ENCODE peak calls at places on chromosomes 13 and 19, in six cellular contexts. N is H1, Z is endothelial cell of umbilical vein, X is transverse colon, L is breast epithelium, R is HepG2. T is an unnamed sample.

GRCh38 chr13:71290963-71291937 is 575.8 kb downstream of the DACH1 start:
- DNase-seq in R (peak), Z (peak), L (no peak), X (peak), N (no peak), T (peak)

GRCh38 chr19:58218899-58219298 is 9.8 kb upstream of the ZNF544 start:
- DNase-seq in X (no peak), L (no peak), Z (peak), N (peak), R (peak), T (no peak)

GRCh38 chr19:14150041-14150769 is 13.8 kb upstream of the ASF1B start:
- DNase-seq in Z (no peak), X (no peak), R (no peak), L (no peak), N (no peak), T (no peak)

GRCh38 chr13:96816874-96817273 is 177.4 kb downstream of the OXGR1 start:
- DNase-seq in R (no peak), L (no peak), X (no peak), Z (no peak), N (peak), T (no peak)

GRCh38 chr13:65856464-65856863 is 1373.7 kb downstream of the PCDH9 start:
- DNase-seq in R (no peak), Z (no peak), X (no peak), L (no peak), N (no peak), T (no peak)

GRCh38 chr13:50631041-50631440 is 212.5 kb downstream of the DLEU7 start:
- DNase-seq in Z (peak), R (no peak), X (no peak), L (no peak), N (no peak), T (no peak)

GRCh38 chr13:74573654-74574053 is 439.4 kb upstream of the KLF12 start:
- DNase-seq in X (no peak), N (peak), L (no peak), Z (no peak), R (peak), T (no peak)

GRCh38 chr19:7637374-7638256 is 705 bp downstream of the STXBP2 start:
- DNase-seq in X (peak), R (no peak), L (no peak), N (no peak), Z (peak), T (peak)

GRCh38 chr19:19230505-19230904 is 18.7 kb downstream of the NCAN start:
- DNase-seq in X (no peak), R (no peak), Z (no peak), L (no peak), N (no peak), T (no peak)

GRCh38 chr19:7872306-7873204 is 1.6 kb downstream of the PRR36 start:
- DNase-seq in R (no peak), N (no peak), L (no peak), X (no peak), Z (no peak), T (no peak)

GRCh38 chr13:76719955-76720354 is 166.2 kb downstream of the KCTD12 start:
- DNase-seq in X (no peak), L (no peak), N (no peak), R (no peak), Z (no peak), T (no peak)

GRCh38 chr19:5973867-5974635 is 3.9 kb downstream of the RANBP3 start:
- DNase-seq in Z (no peak), R (no peak), X (no peak), L (no peak), N (no peak), T (no peak)

GRCh38 chr13:73422973-73423372 is 364.2 kb downstream of the KLF5 start:
- DNase-seq in Z (no peak), R (no peak), N (no peak), X (peak), L (no peak), T (no peak)

GRCh38 chr13:73421310-73421912 is 362.6 kb downstream of the KLF5 start:
- DNase-seq in X (peak), R (no peak), Z (no peak), L (no peak), N (no peak), T (no peak)

GRCh38 chr13:73412933-73413332 is 354.1 kb downstream of the KLF5 start:
- DNase-seq in N (no peak), Z (no peak), X (no peak), L (no peak), R (no peak), T (no peak)

GRCh38 chr13:73416093-73416492 is 357.3 kb downstream of the KLF5 start:
- DNase-seq in X (no peak), Z (no peak), N (no peak), R (no peak), L (no peak), T (no peak)

DNA sequence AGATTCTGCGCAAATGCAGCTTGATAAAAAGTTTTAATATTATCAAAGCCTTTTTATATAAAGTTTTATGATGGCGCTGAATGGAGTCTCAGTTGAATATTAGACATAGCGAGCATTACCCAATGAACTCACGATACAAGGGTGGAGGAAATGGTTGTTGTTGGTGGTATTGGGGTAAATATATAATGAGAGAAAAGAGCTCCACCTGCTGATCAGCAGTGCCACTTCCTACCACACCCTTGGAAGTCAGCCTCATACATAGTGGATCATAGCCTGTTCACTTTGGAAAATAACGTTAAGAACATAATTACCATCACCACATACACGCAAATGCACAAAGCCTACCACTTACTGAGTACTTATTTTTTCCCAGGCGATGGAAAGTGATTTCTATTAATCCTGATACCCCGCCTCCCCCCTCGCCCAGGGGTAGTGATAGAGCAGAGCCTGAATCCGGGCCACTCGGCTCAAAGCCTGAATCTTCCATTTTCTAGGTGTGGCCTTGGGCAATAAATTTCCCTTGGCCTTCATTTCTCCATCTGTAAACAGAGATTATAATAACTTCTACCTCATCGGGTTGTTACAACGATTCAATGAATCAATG is 358.3 kb downstream of the KLF5 start:
- DNase-seq in R (peak), L (no peak), X (no peak), Z (no peak), N (no peak), T (no peak)
- TF ChIP-seq CTCF in R (peak), L (no peak), X (no peak), Z (no peak), N (peak), T (peak)

DNA sequence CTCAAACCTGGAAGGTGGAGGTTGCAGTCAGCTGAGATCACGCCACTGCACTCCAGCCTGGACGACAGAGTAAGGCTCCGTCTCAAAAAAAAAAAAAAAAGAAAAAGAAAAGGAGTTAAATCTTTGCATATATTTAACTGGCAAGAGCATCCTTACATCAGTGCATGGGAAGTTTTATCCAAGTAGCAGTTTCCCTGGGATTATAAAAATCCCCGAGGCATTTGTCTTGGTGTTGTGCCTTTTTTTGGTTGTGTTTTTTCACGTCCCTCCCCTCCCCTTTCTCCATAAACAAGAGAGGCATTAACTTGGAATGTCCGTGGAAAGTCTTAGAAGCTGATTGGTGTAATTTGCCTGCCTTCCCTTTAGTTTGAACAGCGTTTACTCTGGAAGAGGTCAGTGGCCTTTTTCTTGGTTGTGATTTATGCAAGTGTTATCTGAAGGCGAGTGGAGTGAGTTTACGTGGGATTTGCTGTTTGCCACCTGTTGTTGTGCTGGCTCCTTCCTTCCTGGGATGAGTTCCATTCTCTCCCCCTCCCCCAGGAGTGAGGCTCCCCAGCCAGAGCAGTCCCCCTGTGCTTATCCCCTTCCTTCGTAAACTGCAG is 7.1 kb downstream of the ACTN4 start:
- DNase-seq in N (no peak), X (no peak), R (no peak), L (no peak), Z (peak), T (no peak)
- TF ChIP-seq POLR2AphosphoS5 in N (no peak), X (peak), R (no peak), L (no peak), Z (no peak), T (no peak)

DNA sequence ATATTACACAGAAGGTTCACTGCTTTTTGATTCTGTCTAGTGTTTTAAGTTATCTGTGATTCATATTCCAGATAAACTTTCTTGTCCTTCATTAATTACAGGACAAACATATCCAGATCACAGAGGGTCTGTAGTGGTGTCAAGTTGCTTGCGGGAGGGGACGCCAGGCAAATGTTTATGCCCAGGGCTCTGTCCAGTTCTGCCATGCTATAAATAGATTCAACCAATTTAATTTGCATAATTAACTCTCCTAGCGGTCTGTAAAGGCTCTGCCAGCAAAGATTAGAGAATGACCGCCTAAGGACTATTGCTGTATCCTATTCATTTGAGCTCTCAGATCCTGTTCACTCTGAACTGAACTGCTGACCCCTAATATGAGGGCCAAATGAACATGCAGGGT is 59.7 kb upstream of the TRPC4 start:
- DNase-seq in X (no peak), L (no peak), R (no peak), N (no peak), Z (no peak), T (no peak)
- TF ChIP-seq CTCF in X (no peak), L (no peak), R (no peak), N (no peak), Z (no peak), T (no peak)

GRCh38 chr13:63512095-63512494 is 2096.4 kb upstream of the PCDH20 start:
- DNase-seq in R (no peak), Z (no peak), X (no peak), N (no peak), L (no peak), T (no peak)

GRCh38 chr13:63517376-63517775 is 2101.7 kb upstream of the PCDH20 start:
- DNase-seq in L (no peak), X (no peak), R (no peak), N (no peak), Z (no peak), T (no peak)

GRCh38 chr13:63516124-63516523 is 2100.5 kb upstream of the PCDH20 start:
- DNase-seq in R (no peak), N (no peak), X (no peak), Z (no peak), L (no peak), T (no peak)
- TF ChIP-seq POLR2AphosphoS5 in R (no peak), N (no peak), X (no peak), Z (no peak), L (no peak), T (no peak)

DNA sequence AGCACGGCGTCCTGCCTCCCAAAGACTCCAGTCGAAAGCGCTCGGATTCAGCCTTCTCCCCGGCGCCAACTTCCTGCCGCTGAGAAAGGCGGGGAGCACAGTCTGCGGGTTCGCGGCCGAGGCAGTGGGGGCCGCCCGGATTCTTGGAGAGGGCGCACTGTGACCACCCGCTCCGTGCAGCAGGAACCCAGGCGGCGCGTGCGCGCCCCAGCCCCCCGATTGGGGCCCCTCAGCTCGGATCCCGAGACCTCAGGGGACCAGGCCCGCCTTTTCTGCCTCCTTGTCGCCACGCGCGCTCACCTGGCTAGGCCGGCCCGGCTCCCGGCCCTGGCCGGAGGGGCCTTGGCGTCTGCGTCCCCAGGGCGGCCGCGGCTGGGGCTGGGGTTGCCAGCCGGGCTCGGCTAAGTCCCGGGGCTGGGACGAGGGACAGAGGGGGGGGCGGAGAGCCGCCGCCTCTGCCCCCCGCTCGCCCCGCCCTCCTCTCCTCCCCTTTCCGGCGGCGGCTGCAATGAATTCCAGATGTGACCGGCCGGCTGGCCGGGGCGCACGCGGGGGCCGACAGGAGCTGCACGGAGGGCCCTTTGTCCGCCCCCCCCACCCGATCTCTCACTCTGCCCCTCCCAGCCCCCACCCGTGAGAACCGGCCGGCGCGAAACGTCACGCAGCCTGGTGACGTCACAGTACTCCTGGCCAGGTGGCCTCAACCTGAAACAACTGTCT is at the start of gene S1PR2:
- DNase-seq in Z (peak), L (peak), X (peak), R (peak), N (peak), T (peak)
- TF ChIP-seq CTCF in Z (no peak), L (no peak), X (no peak), R (no peak), N (no peak), T (no peak)

DNA sequence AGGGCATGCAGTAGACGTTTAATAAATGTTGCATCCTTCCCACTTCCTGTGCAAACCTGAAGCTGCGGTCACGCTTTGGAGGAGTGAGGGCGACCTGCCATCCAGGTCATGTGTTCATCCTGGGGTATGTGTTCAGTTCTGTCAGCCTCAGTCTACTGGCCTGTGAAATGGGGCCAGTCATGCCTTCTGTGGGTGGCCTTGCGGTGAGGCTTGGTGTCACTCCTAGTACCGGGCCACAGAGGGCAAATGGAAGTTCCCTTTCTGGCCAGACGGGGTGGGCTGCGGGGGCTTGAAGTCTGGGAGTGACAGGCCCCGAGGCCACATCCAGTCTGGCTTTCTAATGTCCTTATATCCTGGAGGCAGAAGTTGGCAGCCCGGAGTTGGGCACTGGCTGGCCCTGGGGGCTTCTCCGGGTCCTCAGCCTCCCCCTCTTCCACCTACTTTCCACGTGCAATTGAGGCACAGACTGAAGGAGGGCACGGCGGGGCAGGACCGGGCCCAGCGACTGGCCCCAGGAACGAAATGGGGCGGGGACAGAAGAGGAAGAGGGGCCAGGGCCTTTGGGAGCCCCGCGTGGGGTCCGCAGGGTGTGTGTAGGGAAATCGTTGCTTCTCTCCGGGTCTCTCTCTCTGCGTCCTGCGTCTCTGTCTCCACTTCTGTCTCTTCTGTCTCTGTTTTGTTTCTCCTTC is 11.1 kb downstream of the PDE4A start:
- DNase-seq in N (peak), Z (no peak), L (no peak), R (no peak), X (peak), T (no peak)
- TF ChIP-seq POLR2AphosphoS5 in N (no peak), Z (no peak), L (no peak), R (no peak), X (no peak), T (no peak)

DNA sequence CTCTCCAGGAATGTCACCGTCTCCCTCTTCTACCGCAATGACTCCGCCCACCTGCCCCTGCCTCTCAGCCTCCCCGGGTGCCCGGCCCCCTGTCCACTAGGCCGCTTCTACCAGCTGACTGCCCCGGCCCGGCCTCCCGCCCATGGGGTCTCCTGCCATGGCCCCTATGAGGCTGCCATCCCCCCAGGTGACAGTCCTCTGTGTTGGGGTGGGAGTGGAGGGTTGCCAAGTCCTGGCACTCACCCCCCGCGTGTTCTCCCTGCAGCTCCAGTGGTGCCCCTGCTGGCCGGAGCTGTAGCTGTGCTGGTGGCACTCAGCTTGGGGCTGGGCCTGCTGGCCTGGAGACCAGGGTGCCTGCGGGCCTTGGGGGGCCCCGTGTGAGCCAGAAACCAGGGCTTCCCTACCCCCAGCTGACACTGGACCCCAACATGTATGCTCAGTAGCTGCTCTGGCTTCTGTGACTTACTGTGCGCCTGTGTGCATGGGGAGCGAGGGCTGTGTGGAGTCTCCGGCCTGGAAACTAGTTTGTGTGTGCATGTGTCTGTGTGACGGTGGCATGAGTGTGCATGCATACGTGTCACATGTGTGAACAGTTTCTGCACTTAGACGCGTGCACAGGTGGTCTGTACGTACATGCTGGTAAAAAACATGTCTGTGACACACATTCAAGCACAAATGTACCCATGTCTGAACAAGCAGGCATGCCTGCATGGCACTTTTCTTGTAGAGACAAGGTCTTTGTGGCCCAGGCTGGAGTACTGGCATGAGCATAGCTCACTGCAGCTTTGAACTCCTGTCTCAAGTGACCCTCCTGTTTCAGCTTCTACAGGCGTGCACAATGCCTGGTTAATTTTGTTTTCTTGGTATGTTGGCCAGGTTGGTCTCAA is 4.8 kb downstream of the ACP4 start:
- DNase-seq in N (peak), R (no peak), L (no peak), Z (no peak), X (no peak), T (peak)
- TF ChIP-seq CTCF in N (peak), R (peak), L (no peak), Z (no peak), X (no peak), T (peak)

DNA sequence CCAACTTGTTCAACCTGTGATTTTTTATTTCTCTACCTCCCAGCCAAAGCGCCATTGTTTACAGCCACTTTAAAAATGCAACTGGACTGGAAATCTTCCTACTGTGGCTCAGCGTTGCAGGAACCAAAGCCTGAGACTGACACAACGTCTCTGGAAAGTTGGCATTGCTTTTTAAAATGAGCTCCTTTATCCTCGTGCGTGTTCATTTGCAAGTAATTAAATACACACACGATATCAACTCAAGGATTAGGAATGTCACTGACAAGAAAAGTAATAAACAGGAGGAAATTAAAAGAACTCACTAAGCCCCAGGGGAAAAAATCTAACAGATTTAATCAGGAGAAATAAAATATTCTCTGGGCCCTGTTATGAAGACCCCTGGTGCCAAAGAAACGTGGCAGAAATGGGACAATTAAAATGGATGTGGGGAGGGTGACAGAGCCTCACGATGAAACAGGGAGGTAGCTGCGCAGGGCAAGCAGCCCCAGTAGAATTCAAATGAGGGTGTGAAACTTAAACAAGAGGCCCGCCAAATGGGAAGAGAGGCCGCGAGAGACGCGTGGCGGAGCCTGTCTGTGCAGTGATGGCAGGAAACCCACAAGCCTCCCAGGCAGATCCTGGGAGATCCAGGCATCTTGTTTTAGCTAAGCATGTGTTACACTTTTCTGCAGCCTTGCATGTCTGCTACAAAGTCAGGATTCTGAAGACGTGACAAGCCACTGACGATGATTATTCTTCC is 184.8 kb upstream of the IRS2 start:
- DNase-seq in X (no peak), Z (no peak), L (no peak), N (no peak), R (no peak), T (no peak)
- TF ChIP-seq POLR2AphosphoS5 in X (no peak), Z (no peak), L (no peak), N (no peak), R (no peak), T (no peak)